ENCODE peak calls at places on chromosomes 6 and 20, in seven cellular contexts. T, N, Z, X, C, I and P are unnamed samples.
A peak's percentile ranks its signal among the peaks of the same experiment; 100 is the strongest.

GRCh38 chr6:20681243-20681684 is 147.0 kb downstream of the CDKAL1 start:
- DNase-seq in I (no peak), Z (no peak), N (no peak), T (no peak), C (no peak), X (no peak), P (no peak)

GRCh38 chr20:51797357-51798025 is 4.8 kb downstream of the SALL4 start:
- DNase-seq in I (no peak), Z (no peak), X (no peak), C (no peak), N (no peak), T (no peak), P (peak; percentile 69)

GRCh38 chr20:37437676-37438075 is 83.4 kb upstream of the NNAT start:
- DNase-seq in Z (no peak), I (no peak), T (no peak), C (no peak), X (no peak), N (no peak), P (no peak)

GRCh38 chr6:89270951-89271721 is 44.0 kb downstream of the GABRR2 start:
- DNase-seq in N (no peak), Z (no peak), C (peak; percentile 25), T (no peak), I (peak; percentile 52), X (peak; percentile 14), P (no peak)

GRCh38 chr20:37316116-37316774 is 26.8 kb downstream of the MANBAL start:
- DNase-seq in N (no peak), C (peak; percentile 84), Z (no peak), I (peak; percentile 75), X (no peak), T (no peak), P (peak; percentile 33)

GRCh38 chr20:35721621-35722020 is 20.4 kb downstream of the RBM39 start:
- DNase-seq in X (no peak), N (no peak), Z (no peak), C (no peak), I (no peak), T (no peak), P (no peak)

GRCh38 chr20:62736026-62736406 is 27.4 kb downstream of the NTSR1 start:
- DNase-seq in N (no peak), C (no peak), Z (no peak), X (no peak), I (no peak), T (no peak), P (no peak)

GRCh38 chr6:143746202-143747119 is 68.7 kb downstream of the PHACTR2 start:
- DNase-seq in T (no peak), Z (peak; percentile 65), X (no peak), N (no peak), C (no peak), I (no peak), P (peak; percentile 18)

GRCh38 chr20:62839816-62840215 is 21.8 kb downstream of the TCFL5 start:
- DNase-seq in N (no peak), X (no peak), C (no peak), Z (no peak), T (no peak), I (no peak), P (no peak)

GRCh38 chr6:6701864-6702263 is 113.3 kb downstream of the LY86 start:
- DNase-seq in C (no peak), I (no peak), Z (no peak), X (no peak), N (no peak), T (no peak), P (no peak)

GRCh38 chr6:78700997-78701396 is 166.4 kb upstream of the IRAK1BP1 start:
- DNase-seq in T (no peak), C (no peak), I (no peak), Z (no peak), X (no peak), N (no peak), P (no peak)

GRCh38 chr6:278494-278893 is 13.8 kb upstream of the DUSP22 start:
- DNase-seq in I (no peak), T (no peak), C (no peak), X (no peak), Z (no peak), N (no peak), P (no peak)

GRCh38 chr6:139262519-139263300 is 29.1 kb downstream of the TXLNB start:
- DNase-seq in I (peak; percentile 46), Z (no peak), T (no peak), X (no peak), C (no peak), N (no peak), P (no peak)

GRCh38 chr20:6940052-6940451 is 172.6 kb downstream of the BMP2 start:
- DNase-seq in X (no peak), Z (peak; percentile 23), N (no peak), C (no peak), T (peak; percentile 45), I (no peak), P (peak; percentile 65)

GRCh38 chr6:39922821-39923220 is 11.4 kb downstream of the MOCS1 start:
- DNase-seq in I (no peak), T (no peak), X (no peak), C (no peak), Z (no peak), N (no peak), P (no peak)

GRCh38 chr6:14066782-14067406 is 50.7 kb upstream of the CD83 start:
- DNase-seq in I (peak; percentile 73), Z (peak; percentile 78), T (peak; percentile 73), N (no peak), C (peak; percentile 33), X (no peak), P (peak; percentile 87)

GRCh38 chr20:45036044-45036755 is 64.7 kb downstream of the KCNS1 start:
- DNase-seq in X (no peak), I (no peak), Z (no peak), C (no peak), T (peak; percentile 74), N (peak; percentile 39), P (no peak)

GRCh38 chr6:12927746-12928145 is 211.2 kb downstream of the PHACTR1 start:
- DNase-seq in I (no peak), Z (no peak), X (no peak), C (no peak), T (no peak), N (no peak), P (no peak)

GRCh38 chr20:7161690-7162089 is 394.2 kb downstream of the BMP2 start:
- DNase-seq in X (no peak), N (no peak), Z (peak; percentile 25), T (no peak), I (no peak), C (no peak), P (peak; percentile 54)

GRCh38 chr20:20492521-20493334 is 124.8 kb downstream of the INSM1 start:
- DNase-seq in X (peak; percentile 54), N (no peak), C (no peak), Z (peak; percentile 27), I (no peak), T (no peak), P (peak; percentile 45)

GRCh38 chr6:132465530-132466485 is 47.1 kb downstream of the STX7 start:
- DNase-seq in I (peak; percentile 28), Z (no peak), N (no peak), X (no peak), T (no peak), C (no peak), P (no peak)